ENCODE peak calls at places on chromosomes 5 and 9, in four cellular contexts. X, E, D and B are unnamed samples.
A peak's percentile ranks its signal among the peaks of the same experiment; 100 is the strongest.

GRCh38 chr5:7518947-7519560 is 123.1 kb downstream of the ADCY2 start:
- DNase-seq in D (no peak), X (no peak), E (no peak), B (no peak)

GRCh38 chr5:139064613-139065012 is 133.6 kb downstream of the SIL1 start:
- DNase-seq in E (peak; percentile 46), D (no peak), X (no peak), B (no peak)

GRCh38 chr5:172854451-172854871 is 20.4 kb downstream of the ERGIC1 start:
- DNase-seq in D (peak; percentile 95), X (peak; percentile 90), E (peak; percentile 85), B (peak; percentile 60)

GRCh38 chr9:7316458-7316795 is 483.2 kb downstream of the DMAC1 start:
- DNase-seq in X (no peak), D (no peak), E (no peak), B (no peak)

GRCh38 chr5:34053133-34053532 is 10.1 kb upstream of the C1QTNF3 start:
- DNase-seq in E (no peak), D (no peak), X (no peak), B (no peak)

GRCh38 chr5:126516133-126516532 is 78.9 kb downstream of the ALDH7A1 start:
- DNase-seq in X (no peak), D (no peak), E (no peak), B (no peak)

GRCh38 chr9:112012026-112012902 is 115.7 kb downstream of the UGCG start:
- DNase-seq in X (peak; percentile 72), D (no peak), E (peak; percentile 75), B (peak; percentile 67)

GRCh38 chr5:155953335-155953734 is 373.6 kb upstream of the SGCD start:
- DNase-seq in D (no peak), E (no peak), X (no peak), B (no peak)

GRCh38 chr5:131814990-131815389 is 18.2 kb upstream of the FNIP1 start:
- DNase-seq in D (no peak), E (no peak), X (no peak), B (no peak)

GRCh38 chr5:107937198-107937597 is 266.5 kb upstream of the EFNA5 start:
- DNase-seq in D (no peak), X (no peak), E (no peak), B (no peak)

GRCh38 chr5:166713281-166713680 is 1578.2 kb upstream of the WWC1 start:
- DNase-seq in D (no peak), E (no peak), X (no peak), B (no peak)

DNA sequence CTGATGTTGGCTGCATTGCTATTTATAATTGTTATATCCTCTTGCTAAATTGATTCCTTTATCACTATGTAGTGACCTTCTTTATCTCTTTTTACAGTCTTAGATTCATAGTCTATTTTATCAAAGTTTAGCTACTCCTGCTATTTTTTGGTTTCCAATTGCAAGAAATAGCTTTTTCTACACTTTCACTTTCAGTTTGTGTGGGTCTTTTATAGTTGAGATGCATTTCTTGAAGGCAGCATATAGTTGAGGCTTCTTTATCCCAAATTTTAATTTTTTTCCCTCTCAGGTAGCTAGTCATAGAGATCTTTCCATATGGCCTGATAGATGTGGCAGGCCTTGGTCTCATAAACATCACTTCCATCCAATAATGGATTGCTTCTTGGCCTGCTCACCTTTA is 228.5 kb downstream of the COMMD10 start:
- DNase-seq in E (no peak), D (no peak), X (no peak), B (no peak)
- H3K4me3 ChIP-seq in E (no peak overlapping the region), D (no peak overlapping the region), X (no peak overlapping the region), B (no peak overlapping the region)

GRCh38 chr5:52989025-52989780 is at the start of gene ITGA2:
- DNase-seq in D (peak; percentile 88), X (peak; percentile 71), E (peak; percentile 61), B (peak; percentile 44)

GRCh38 chr5:52988335-52989024 is 672 bp upstream of the ITGA2 start:
- DNase-seq in E (no peak), X (no peak), D (no peak), B (no peak)

GRCh38 chr5:52989781-52990530 is 804 bp downstream of the ITGA2 start:
- DNase-seq in X (peak; percentile 66), E (peak; percentile 34), D (peak; percentile 82), B (peak; percentile 26)

GRCh38 chr5:52987711-52988329 is 1.3 kb upstream of the ITGA2 start:
- DNase-seq in X (no peak), D (no peak), E (no peak), B (no peak)

GRCh38 chr5:52990531-52990925 is 1.4 kb downstream of the ITGA2 start:
- DNase-seq in D (no peak), E (no peak), X (no peak), B (no peak)
- H3K27ac ChIP-seq in D (no peak overlapping the region), E (no peak overlapping the region), X (peak overlapping the region; percentile 80), B (no peak overlapping the region)

GRCh38 chr5:150166193-150167162 is at the start of gene CDX1:
- DNase-seq in X (no peak), D (no peak), E (no peak), B (no peak)

GRCh38 chr5:150168864-150169263 is 2.3 kb downstream of the CDX1 start:
- DNase-seq in X (no peak), D (no peak), E (no peak), B (no peak)

GRCh38 chr5:150164640-150165039 is 1.9 kb upstream of the CDX1 start:
- DNase-seq in X (no peak), D (no peak), E (no peak), B (no peak)

GRCh38 chr5:150167163-150167798 is 703 bp downstream of the CDX1 start:
- DNase-seq in D (no peak), X (no peak), E (no peak), B (no peak)

GRCh38 chr5:150167908-150168307 is 1.3 kb downstream of the CDX1 start:
- DNase-seq in E (no peak), D (no peak), X (no peak), B (no peak)
- TF ChIP-seq CTCF in E (no peak), D (no peak), X (no peak), B (no peak)

DNA sequence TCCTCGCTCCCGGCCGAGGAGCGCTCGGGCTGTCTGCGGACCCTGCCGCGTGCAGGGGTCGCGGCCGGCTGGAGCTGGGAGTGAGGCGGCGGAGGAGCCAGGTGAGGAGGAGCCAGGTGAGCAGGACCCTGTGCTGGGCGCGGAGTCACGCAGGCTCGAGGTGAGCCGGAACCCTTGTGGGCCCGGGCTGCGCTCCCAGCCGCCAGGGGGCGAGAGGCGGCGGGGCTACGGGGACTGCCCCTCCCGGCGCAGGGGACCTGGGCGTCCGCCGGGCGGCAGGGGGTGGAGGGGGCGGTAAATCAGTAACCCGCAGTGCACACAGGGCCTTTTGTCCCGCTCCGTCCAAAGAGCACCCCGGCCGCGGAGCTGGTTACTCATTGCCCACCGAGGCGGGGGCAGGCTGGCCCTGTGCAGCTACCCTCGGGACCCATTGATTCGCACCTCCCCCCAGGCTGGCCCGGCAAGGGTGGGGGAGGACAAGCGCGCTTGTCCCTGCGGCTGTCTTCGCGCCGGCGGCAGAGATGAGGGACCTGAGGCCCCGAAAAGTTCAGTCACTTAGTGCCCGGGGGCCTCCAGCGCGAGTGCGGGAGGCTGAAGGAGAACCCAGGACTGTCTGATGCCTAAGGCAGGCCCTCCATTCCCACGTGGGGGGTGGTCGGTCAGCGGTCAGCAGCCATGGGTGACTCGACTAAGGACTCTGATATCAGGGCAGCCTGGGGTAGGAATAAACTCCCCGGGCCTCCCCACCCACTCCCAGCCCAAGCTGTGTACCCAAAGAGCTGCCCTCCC is 397 bp downstream of the FGFR4 start:
- DNase-seq in X (no peak), E (peak; percentile 70), D (peak; percentile 95), B (no peak)
- H3K4me3 ChIP-seq in X (peak overlapping the region; percentile 51), E (peak overlapping the region; percentile 52), D (peak overlapping the region; percentile 78), B (peak overlapping the region; percentile 12)

GRCh38 chr9:110033869-110034268 is 174.1 kb downstream of the C9orf152 start:
- DNase-seq in E (no peak), D (no peak), X (no peak), B (no peak)
- H3K27ac ChIP-seq in E (no peak overlapping the region), D (no peak overlapping the region), X (no peak overlapping the region), B (no peak overlapping the region)

DNA sequence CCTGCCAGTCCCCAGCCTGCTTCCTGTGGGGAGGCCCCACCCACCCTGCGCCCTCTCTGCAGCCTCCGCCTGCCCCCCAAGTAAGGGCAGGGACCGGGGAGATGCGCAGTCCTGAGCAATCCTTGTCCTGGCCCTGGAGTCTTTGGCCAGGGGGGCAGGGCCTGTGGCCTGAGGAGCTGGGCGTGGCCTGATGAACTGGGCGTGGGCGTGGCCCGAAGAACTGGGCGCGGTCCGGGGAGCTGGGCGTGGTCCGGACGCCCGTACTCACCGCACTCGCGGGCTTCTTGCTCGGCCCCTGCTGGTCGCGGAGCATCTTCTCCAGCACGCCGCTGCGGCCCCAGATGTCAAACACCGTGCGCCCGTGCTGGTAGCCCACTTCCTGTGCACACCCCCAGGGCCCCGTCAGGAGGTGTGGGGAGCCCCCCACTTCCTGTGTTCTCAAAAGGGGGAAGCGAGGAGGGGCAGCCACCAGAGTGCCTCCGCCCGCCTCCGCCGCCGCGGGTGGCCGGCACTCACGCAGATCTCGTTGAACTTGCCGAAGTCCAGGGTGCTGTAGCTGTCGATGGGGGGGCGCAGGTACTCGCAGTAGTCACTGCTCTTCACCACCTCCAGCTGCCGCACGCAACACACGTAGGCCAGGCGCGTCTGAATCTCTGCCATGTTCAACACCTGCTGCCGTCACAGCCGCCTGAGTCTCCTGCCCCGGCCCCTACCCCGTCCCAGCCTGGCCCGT is 2.7 kb upstream of the NSMF start:
- DNase-seq in E (peak; percentile 66), D (peak; percentile 90), X (peak; percentile 81), B (peak; percentile 34)
- TF ChIP-seq CTCF in E (no peak), D (no peak), X (no peak), B (no peak)

DNA sequence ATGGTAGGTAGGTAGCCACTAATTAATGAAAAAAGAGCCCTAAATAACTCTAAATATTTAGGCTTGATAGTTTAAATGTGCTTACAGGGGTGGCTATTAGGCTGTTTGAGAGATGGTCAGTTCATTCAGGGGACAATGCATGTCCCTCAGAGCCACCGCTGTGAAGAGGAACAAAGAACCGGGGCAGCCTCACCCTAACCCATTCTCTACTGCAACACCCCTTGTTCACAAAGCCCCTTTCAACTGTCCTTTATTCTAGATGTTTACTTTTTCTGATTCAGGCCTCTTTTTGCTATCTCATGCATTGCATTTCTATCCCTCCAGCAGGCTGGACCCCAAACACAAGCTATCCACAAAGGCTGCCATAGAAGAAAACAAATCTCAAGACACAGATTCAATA is 906.7 kb downstream of the NR2F1-AS1 start:
- DNase-seq in X (no peak), E (no peak), D (no peak), B (no peak)
- H3K4me3 ChIP-seq in X (no peak overlapping the region), E (no peak overlapping the region), D (no peak overlapping the region), B (no peak overlapping the region)

DNA sequence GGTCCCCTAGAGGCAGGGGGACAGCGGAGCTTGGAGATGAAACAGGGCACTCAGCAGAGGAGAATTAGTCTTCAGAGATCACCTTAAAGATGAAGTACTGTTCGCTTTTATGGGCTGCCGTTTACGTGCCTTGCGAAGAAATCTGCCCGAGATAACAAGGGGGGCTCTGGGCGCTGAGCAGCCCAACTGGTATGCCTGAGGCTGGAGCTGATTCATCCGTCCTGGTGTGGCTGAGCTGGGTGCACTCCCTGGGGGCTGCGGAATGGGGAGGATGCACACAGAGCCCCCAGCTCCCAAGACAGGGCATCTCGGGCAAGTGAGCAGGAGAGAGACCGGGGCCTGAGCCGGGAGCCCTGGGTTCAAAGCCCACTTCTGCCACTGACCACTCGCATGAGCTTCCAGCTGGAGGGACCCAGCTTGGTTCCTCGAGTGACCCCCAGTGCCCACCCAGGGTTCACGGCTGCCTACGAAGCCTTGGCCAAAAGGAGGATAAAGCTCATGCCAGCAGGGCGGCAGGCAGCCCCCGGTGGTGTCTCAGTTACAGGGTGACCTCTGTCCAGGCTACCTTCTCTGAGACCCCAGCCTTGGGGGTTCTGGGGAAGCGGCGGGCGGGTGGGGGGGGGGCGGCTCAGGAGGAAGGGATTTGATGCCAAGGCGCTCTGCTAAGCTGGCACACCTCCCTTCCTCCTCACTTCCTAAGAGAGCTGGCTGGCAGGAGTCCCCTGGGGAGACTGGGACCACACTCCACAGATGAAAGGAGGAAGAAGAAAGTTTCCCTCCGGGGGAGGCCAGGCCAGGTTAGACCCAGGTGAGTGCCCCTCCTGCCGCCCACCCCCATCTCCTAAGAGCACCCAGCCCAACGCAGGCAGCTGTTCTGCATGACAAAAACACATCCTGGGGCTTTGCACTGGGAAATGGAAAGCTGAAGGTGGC is 5.7 kb downstream of the FIBCD1 start:
- DNase-seq in X (no peak), D (no peak), E (no peak), B (no peak)
- H3K27ac ChIP-seq in X (no peak overlapping the region), D (no peak overlapping the region), E (no peak overlapping the region), B (no peak overlapping the region)